ENCODE peak calls at places on chromosomes 6 and 20, in four cellular contexts. One of them, this sample, is unnamed.

GRCh38 chr20:709421-709820 is 33.8 kb upstream of the SCRT2 start:
- DNase-seq in heart right ventricle: peak
- DNase-seq in left colon: peak
- DNase-seq in effector CD4-positive, alpha-beta T cell: no peak
- DNase-seq in this sample: no peak

GRCh38 chr20:58829531-58829941 is 21.2 kb downstream of the GNAS-AS1 start:
- DNase-seq in heart right ventricle: peak
- DNase-seq in left colon: no peak
- DNase-seq in effector CD4-positive, alpha-beta T cell: no peak
- DNase-seq in this sample: peak

GRCh38 chr6:46010771-46011170 is 4.9 kb downstream of the CLIC5 start:
- DNase-seq in heart right ventricle: peak
- DNase-seq in left colon: no peak
- DNase-seq in effector CD4-positive, alpha-beta T cell: no peak
- DNase-seq in this sample: no peak

GRCh38 chr6:167420177-167420576 is 95.3 kb downstream of the TTLL2 start:
- DNase-seq in heart right ventricle: no peak
- DNase-seq in left colon: no peak
- DNase-seq in effector CD4-positive, alpha-beta T cell: no peak
- DNase-seq in this sample: no peak

GRCh38 chr20:37411408-37412306 is 65.7 kb downstream of the SRC start:
- DNase-seq in heart right ventricle: no peak
- DNase-seq in left colon: no peak
- DNase-seq in effector CD4-positive, alpha-beta T cell: no peak
- DNase-seq in this sample: no peak

GRCh38 chr6:41371992-41372525 is 36.7 kb downstream of the NCR2 start:
- DNase-seq in heart right ventricle: no peak
- DNase-seq in left colon: peak
- DNase-seq in effector CD4-positive, alpha-beta T cell: no peak
- DNase-seq in this sample: no peak

GRCh38 chr6:17394192-17394611 is 807 bp downstream of the CAP2 start:
- DNase-seq in heart right ventricle: peak
- DNase-seq in left colon: peak
- DNase-seq in effector CD4-positive, alpha-beta T cell: no peak
- DNase-seq in this sample: peak

GRCh38 chr6:124819340-124819739 is 142.9 kb upstream of the RNF217 start:
- DNase-seq in heart right ventricle: no peak
- DNase-seq in left colon: no peak
- DNase-seq in effector CD4-positive, alpha-beta T cell: no peak
- DNase-seq in this sample: peak

GRCh38 chr6:52162940-52163908 is 23.0 kb upstream of the IL17A start:
- DNase-seq in heart right ventricle: no peak
- DNase-seq in left colon: no peak
- DNase-seq in effector CD4-positive, alpha-beta T cell: no peak
- DNase-seq in this sample: peak